ENCODE peak calls at places on chromosomes 11 and 22, in six cellular contexts. I is upper lobe of left lung, S is K562, P is GM12878, J is HepG2, X is HCT116. A is an unnamed sample.
A peak's percentile ranks its signal among the peaks of the same experiment; 100 is the strongest.

GRCh38 chr22:37088750-37089408 is 20.6 kb downstream of the TMPRSS6 start:
- ATAC-seq in I (no peak), S (no peak), P (peak; percentile 49), J (no peak), X (no peak), A (no peak)

GRCh38 chr11:46075168-46075567 is 46.1 kb downstream of the PHF21A start:
- ATAC-seq in I (no peak), S (peak; percentile 83), P (no peak), J (no peak), X (no peak), A (no peak)

GRCh38 chr22:27662359-27663030 is 139.1 kb downstream of the MN1 start:
- ATAC-seq in I (peak; percentile 58), S (peak; percentile 60), P (no peak), J (peak; percentile 84), X (no peak), A (peak; percentile 36)

GRCh38 chr11:104731890-104732289 is 166.4 kb downstream of the CASP12 start:
- ATAC-seq in I (no peak), S (no peak), P (no peak), J (no peak), X (no peak), A (no peak)

GRCh38 chr11:35015621-35016387 is 99.4 kb downstream of the PDHX start:
- ATAC-seq in I (no peak), S (no peak), P (no peak), J (no peak), X (no peak), A (no peak)

GRCh38 chr11:103515283-103515682 is 406.1 kb downstream of the DYNC2H1 start:
- ATAC-seq in I (no peak), S (no peak), P (no peak), J (no peak), X (no peak), A (no peak)

GRCh38 chr11:68810164-68810563 is 31.6 kb downstream of the CPT1A start:
- ATAC-seq in I (no peak), S (no peak), P (no peak), J (no peak), X (no peak), A (no peak)

GRCh38 chr11:122668562-122669090 is 13.1 kb downstream of the UBASH3B start:
- ATAC-seq in I (no peak), S (no peak), P (no peak), J (no peak), X (no peak), A (no peak)

GRCh38 chr11:1852885-1853284 is at the start of gene LSP1:
- ATAC-seq in I (peak; percentile 31), S (no peak), P (peak; percentile 57), J (no peak), X (no peak), A (no peak)

GRCh38 chr22:40121463-40121862 is 56.3 kb upstream of the TNRC6B start:
- ATAC-seq in I (no peak), S (no peak), P (no peak), J (no peak), X (no peak), A (no peak)

GRCh38 chr22:33652596-33652995 is 267.7 kb downstream of the LARGE1 start:
- ATAC-seq in I (no peak), S (no peak), P (no peak), J (peak; percentile 43), X (no peak), A (no peak)

GRCh38 chr22:49035818-49036457 is 791.7 kb downstream of the BRD1 start:
- ATAC-seq in I (no peak), S (no peak), P (no peak), J (no peak), X (no peak), A (no peak)

GRCh38 chr22:44668886-44669724 is 32.9 kb upstream of the PRR5 start:
- ATAC-seq in I (no peak), S (no peak), P (no peak), J (no peak), X (no peak), A (no peak)

GRCh38 chr22:38706101-38706884 is 549 bp downstream of the GTPBP1 start:
- ATAC-seq in I (peak; percentile 18), S (peak; percentile 6), P (peak; percentile 3), J (peak; percentile 5), X (peak; percentile 3), A (peak; percentile 5)

GRCh38 chr11:111944139-111944538 is 7.0 kb downstream of the DIXDC1 start:
- ATAC-seq in I (peak; percentile 24), S (no peak), P (no peak), J (no peak), X (no peak), A (no peak)

GRCh38 chr11:108216988-108217387 is 5.5 kb downstream of the NPAT start:
- ATAC-seq in I (no peak), S (no peak), P (peak; percentile 30), J (no peak), X (no peak), A (no peak)

GRCh38 chr11:116059909-116060308 is 555.7 kb upstream of the CADM1 start:
- ATAC-seq in I (no peak), S (no peak), P (no peak), J (no peak), X (no peak), A (no peak)

GRCh38 chr22:31337178-31337577 is 9.0 kb downstream of the PATZ1 start:
- ATAC-seq in I (no peak), S (no peak), P (no peak), J (no peak), X (peak; percentile 76), A (no peak)

GRCh38 chr11:43315966-43316365 is 4.2 kb downstream of the API5 start:
- ATAC-seq in I (no peak), S (no peak), P (no peak), J (no peak), X (no peak), A (no peak)

GRCh38 chr11:43316451-43316850 is 4.7 kb downstream of the API5 start:
- ATAC-seq in I (no peak), S (no peak), P (peak; percentile 11), J (no peak), X (no peak), A (no peak)

GRCh38 chr11:43311791-43312607 is at the start of gene API5:
- ATAC-seq in I (peak; percentile 100), S (peak; percentile 97), P (peak; percentile 98), J (peak; percentile 99), X (peak; percentile 99), A (peak; percentile 99)
- TF ChIP-seq POLR2A in I (peak; percentile 79), S (peak; percentile 92), P (peak; percentile 93), J (peak; percentile 80), X (peak; percentile 73), A (peak; percentile 63)

GRCh38 chr11:120054016-120054752 is 83.7 kb downstream of the TRIM29 start:
- ATAC-seq in I (no peak), S (no peak), P (no peak), J (no peak), X (no peak), A (no peak)

GRCh38 chr11:120057028-120057330 is 80.9 kb downstream of the TRIM29 start:
- ATAC-seq in I (no peak), S (no peak), P (no peak), J (no peak), X (no peak), A (no peak)

GRCh38 chr11:120056301-120057027 is 81.4 kb downstream of the TRIM29 start:
- ATAC-seq in I (no peak), S (no peak), P (no peak), J (no peak), X (no peak), A (no peak)

GRCh38 chr11:120054753-120055045 is 83.2 kb downstream of the TRIM29 start:
- ATAC-seq in I (no peak), S (no peak), P (no peak), J (no peak), X (no peak), A (no peak)

DNA sequence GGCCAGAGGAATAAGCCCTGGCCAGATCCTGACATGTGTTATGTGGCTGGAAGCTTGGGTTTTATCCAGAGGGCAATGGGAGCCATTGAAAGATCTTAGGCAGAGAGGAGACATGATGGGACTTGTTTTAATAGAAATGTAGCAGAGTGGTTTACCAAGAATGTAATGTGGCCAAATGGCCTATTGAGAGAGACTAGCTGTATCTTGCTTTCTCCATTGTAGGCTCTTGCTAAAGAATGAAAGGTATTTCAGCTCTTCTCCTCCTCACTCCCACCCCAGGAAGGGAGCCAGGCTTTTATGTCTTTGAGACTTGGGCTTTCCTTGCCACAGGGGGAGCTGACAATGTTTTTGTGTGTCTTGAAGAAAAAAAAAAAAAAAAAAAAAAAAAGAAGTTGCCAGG is 82.3 kb downstream of the TRIM29 start:
- ATAC-seq in I (no peak), S (no peak), P (no peak), J (no peak), X (no peak), A (no peak)
- TF ChIP-seq POLR2AphosphoS5 in I (no peak), S (no peak), P (no peak), J (no peak), X (no peak), A (no peak)

GRCh38 chr11:6606471-6607189 is 3.1 kb downstream of the ILK start:
- ATAC-seq in I (peak; percentile 84), S (peak; percentile 81), P (peak; percentile 79), J (peak; percentile 86), X (peak; percentile 73), A (peak; percentile 83)

GRCh38 chr11:6607190-6607635 is 3.6 kb downstream of the ILK start:
- ATAC-seq in I (no peak), S (no peak), P (no peak), J (no peak), X (no peak), A (no peak)

GRCh38 chr11:6602096-6602940 is 1.1 kb downstream of the RRP8 start:
- ATAC-seq in I (no peak), S (no peak), P (no peak), J (no peak), X (no peak), A (no peak)

GRCh38 chr11:6603287-6604080 is at the start of the genes ILK and RRP8:
- ATAC-seq in I (peak; percentile 96), S (peak; percentile 88), P (peak; percentile 83), J (peak; percentile 83), X (peak; percentile 88), A (peak; percentile 91)

DNA sequence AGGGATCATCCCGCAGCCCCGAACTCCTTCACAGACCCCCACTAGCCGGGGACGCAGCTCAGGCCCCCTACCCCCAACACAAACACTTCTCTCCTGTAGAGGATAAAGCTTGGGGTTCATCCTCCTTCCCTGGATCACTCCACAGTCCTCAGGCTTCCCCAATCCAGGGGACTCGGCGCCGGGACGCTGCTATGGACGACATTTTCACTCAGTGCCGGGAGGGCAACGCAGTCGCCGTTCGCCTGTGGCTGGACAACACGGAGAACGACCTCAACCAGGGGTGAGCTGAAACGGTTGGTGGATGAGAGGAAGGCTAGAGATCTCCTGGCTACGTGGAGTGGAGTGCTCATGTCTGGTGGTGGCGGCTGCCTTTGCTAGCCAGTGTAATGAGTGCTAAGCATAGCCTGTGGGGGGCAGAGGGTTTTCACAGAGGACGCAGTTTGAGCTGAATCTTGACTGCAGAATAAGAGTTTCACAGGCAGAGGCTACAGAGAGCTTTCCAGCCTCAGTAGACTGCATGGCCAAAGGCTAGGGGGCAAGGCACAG is 580 bp downstream of the ILK start:
- ATAC-seq in I (peak; percentile 58), S (peak; percentile 82), P (peak; percentile 71), J (peak; percentile 78), X (peak; percentile 40), A (peak; percentile 17)
- TF ChIP-seq POLR2A in I (peak; percentile 12), S (no peak), P (peak; percentile 56), J (peak; percentile 37), X (no peak), A (peak; percentile 23)

DNA sequence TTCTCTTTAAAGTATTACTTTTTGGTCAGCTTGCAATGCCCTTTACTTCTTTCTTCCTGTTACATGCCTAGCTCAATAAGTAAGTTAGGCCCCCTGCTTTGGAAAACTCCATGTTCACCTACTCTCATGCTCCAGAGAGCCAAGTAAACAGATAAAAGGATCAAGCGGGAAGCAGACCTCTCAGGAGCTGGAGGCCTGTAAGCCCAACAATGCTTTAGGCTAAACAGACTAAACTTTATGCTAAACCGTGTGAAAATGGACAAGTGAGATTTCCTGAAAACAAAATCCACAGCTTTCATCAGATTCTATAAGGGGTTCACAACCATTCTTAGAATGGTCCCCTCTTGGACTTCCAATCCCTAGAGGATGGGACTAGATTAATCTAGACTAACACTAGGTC is 40.2 kb downstream of the CELF1 start:
- ATAC-seq in I (no peak), S (peak; percentile 8), P (no peak), J (no peak), X (no peak), A (no peak)
- TF ChIP-seq POLR2AphosphoS5 in I (no peak), S (no peak), P (no peak), J (no peak), X (no peak), A (no peak)

A was measured in gastroesophageal sphincter.